ENCODE peak calls at places on chromosome 18, in five cellular contexts. T, E, L, J and G are unnamed samples.

GRCh38 chr18:76385681-76385975 is 109.4 kb downstream of the ZNF516 start:
- DNase-seq in J (no peak), L (no peak), E (peak; percentile 63), T (no peak), G (no peak)

GRCh38 chr18:70469916-70470315 is 181.1 kb downstream of the SOCS6 start:
- DNase-seq in T (no peak), J (no peak), E (no peak), L (no peak), G (no peak)

GRCh38 chr18:52422985-52423601 is 83.1 kb downstream of the DCC start:
- DNase-seq in J (no peak), L (no peak), T (no peak), E (no peak), G (peak; percentile 0)

GRCh38 chr18:28113271-28114023 is 63.5 kb downstream of the CDH2 start:
- DNase-seq in E (no peak), T (no peak), J (no peak), L (no peak), G (no peak)

GRCh38 chr18:73461780-73462059 is 593.9 kb upstream of the NETO1 start:
- DNase-seq in J (no peak), T (no peak), E (no peak), L (no peak), G (no peak)

GRCh38 chr18:31965331-31965970 is 22.5 kb upstream of the TRAPPC8 start:
- DNase-seq in E (no peak), L (no peak), T (no peak), J (no peak), G (no peak)

GRCh38 chr18:6607348-6607747 is 122.2 kb upstream of the ARHGAP28 start:
- DNase-seq in E (no peak), J (no peak), T (peak; percentile 50), L (no peak), G (no peak)

GRCh38 chr18:61606068-61606660 is 272.9 kb downstream of the CDH20 start:
- DNase-seq in L (no peak), T (peak; percentile 13), J (no peak), E (no peak), G (no peak)

GRCh38 chr18:35714539-35714938 is 133.0 kb downstream of the GALNT1 start:
- DNase-seq in J (no peak), T (no peak), L (no peak), E (no peak), G (no peak)

GRCh38 chr18:79485788-79486355 is 90.1 kb downstream of the NFATC1 start:
- DNase-seq in T (no peak), E (no peak), J (peak; percentile 83), L (no peak), G (no peak)

GRCh38 chr18:40874233-40874632 is 1080.8 kb upstream of the PIK3C3 start:
- DNase-seq in T (no peak), L (no peak), E (no peak), J (no peak), G (no peak)

GRCh38 chr18:80074183-80074582 is 34.9 kb upstream of the ADNP2 start:
- DNase-seq in J (no peak), L (no peak), T (no peak), E (no peak), G (no peak)

GRCh38 chr18:5490753-5491240 is 53.0 kb downstream of the EPB41L3 start:
- DNase-seq in L (no peak), T (no peak), J (no peak), E (no peak), G (no peak)

GRCh38 chr18:75088021-75088506 is 120.9 kb downstream of the PTGR3 start:
- DNase-seq in E (no peak), T (no peak), L (no peak), J (no peak), G (no peak)

GRCh38 chr18:68041327-68041726 is 524.8 kb upstream of the DSEL start:
- DNase-seq in T (no peak), J (no peak), L (no peak), E (no peak), G (no peak)

GRCh38 chr18:40708726-40709125 is 1246.3 kb upstream of the PIK3C3 start:
- DNase-seq in T (no peak), E (no peak), L (no peak), J (no peak), G (no peak)

GRCh38 chr18:79853303-79853992 is 55.7 kb downstream of the KCNG2 start:
- DNase-seq in L (no peak), T (no peak), E (no peak), J (peak; percentile 58), G (no peak)

GRCh38 chr18:46291149-46291548 is 187.0 kb downstream of the HAUS1 start:
- DNase-seq in E (no peak), T (no peak), L (no peak), J (no peak), G (no peak)
- TF ChIP-seq CTCF in E (peak; percentile 10), T (no peak), L (no peak), J (no peak), G (no peak)

DNA sequence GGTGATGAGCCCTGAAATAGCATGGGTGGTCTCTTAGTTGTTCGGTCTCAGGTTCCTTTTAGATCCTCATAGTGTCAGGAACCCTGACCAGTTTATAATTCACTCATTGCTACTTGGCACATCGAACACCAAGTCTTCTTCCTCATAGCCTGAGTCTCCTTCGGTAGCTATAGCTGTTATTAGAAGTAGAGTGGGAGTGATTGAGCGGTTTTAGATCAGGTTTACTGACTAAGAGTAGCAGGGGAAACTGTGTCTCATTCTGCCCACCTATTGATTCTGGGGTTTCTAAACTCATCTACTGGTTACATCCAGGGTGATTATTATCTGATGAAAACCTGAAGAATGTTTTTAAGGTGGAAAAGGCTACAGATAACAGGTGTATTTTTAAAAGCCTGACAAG is 114.6 kb downstream of the SETBP1 start:
- DNase-seq in J (no peak), L (no peak), E (no peak), T (no peak), G (no peak)
- H3K4me1 ChIP-seq in J (no peaks in the 10 kb centered on the region), L (peaks cover 33% of the 10 kb centered on the region), E (peaks cover under 1% of the 10 kb centered on the region), T (peaks cover 72% of the 10 kb centered on the region), G (peaks cover 61% of the 10 kb centered on the region)

GRCh38 chr18:69402219-69402989 is 1.7 kb downstream of the DOK6 start:
- DNase-seq in E (no peak), L (no peak), J (no peak), T (no peak), G (no peak)

GRCh38 chr18:69400253-69400975 is at the start of gene DOK6:
- DNase-seq in T (peak; percentile 40), E (no peak), L (no peak), J (peak; percentile 78), G (no peak)

GRCh38 chr18:69399253-69399652 is 1.4 kb upstream of the DOK6 start:
- DNase-seq in L (no peak), T (no peak), J (no peak), E (no peak), G (no peak)

GRCh38 chr18:69400976-69401474 is 337 bp downstream of the DOK6 start:
- DNase-seq in J (no peak), E (no peak), T (peak; percentile 7), L (peak; percentile 7), G (no peak)

DNA sequence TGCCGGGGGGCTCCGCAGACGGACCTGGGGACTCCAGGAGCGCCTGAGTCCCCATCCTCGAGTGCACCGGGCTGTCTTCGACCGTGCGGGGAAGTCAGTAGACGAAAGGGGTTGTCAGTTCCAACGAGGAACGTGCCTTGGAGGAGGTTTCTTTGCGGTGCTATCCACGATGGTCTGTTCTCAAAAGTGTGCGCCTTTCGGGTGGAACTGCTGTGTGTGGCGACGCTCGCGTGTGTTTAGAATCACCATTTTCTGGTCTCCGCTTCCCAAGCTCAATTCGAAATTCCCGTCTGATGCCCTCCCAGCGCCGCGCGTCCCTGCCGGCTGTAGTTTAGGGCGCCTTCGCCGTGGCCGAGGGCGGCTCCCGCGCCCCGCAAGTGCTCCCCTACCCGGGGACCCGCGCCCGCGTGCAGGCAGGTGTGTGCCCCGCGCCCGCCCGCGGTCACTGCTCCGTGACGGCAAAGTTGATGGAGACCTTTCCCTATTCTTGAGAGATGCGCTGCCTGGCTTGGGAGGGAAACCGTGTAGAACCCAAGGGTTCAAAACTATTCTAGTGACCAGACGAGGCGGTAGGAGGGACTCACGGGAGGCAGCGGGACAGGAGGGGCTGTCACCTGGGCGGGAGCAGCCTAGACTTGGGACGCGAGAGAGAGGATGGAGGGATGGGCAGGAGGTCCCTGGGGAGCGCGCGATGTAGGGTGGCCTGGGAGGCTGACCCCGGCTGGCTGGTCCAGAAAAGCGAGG is 959 bp downstream of the DOK6 start:
- DNase-seq in L (no peak), E (no peak), T (no peak), J (no peak), G (no peak)
- H3K4me3 ChIP-seq in L (peak overlapping the region; percentile 11), E (no peak overlapping the region), T (no peak overlapping the region), J (peak overlapping the region; percentile 67), G (no peak overlapping the region)

DNA sequence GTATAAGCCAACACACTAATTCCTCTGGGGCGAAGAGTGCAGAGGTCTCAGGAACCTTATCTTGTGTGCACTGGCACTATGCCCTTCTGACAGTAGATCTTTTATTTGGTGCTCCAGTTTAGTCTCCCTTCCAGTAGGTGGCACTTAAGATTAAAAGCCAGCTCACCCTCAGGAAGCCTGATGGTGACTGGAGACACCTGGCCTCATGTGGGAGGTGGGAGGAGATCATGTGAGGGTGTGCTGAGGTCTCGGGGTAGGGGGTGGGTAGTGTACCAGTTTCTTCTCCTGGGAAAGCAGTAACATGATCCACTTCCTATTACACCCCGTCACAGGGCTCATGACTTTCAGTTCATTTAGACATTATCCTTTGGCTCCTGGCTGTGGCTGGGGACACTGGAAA is 654.9 kb downstream of the ADCYAP1 start:
- DNase-seq in L (no peak), T (no peak), J (no peak), E (no peak), G (peak; percentile 4)
- TF ChIP-seq CTCF in L (no peak), T (no peak), J (no peak), E (peak; percentile 19), G (no peak)

GRCh38 chr18:46113751-46114150 is 9.6 kb downstream of the HAUS1 start:
- DNase-seq in E (no peak), L (no peak), J (no peak), T (no peak), G (no peak)

GRCh38 chr18:46104128-46104911 is at the start of gene HAUS1:
- DNase-seq in J (peak; percentile 96), T (peak; percentile 93), L (peak; percentile 95), E (peak; percentile 93), G (peak; percentile 88)

GRCh38 chr18:46110406-46110805 is 6.2 kb downstream of the HAUS1 start:
- DNase-seq in T (no peak), J (no peak), E (no peak), L (no peak), G (no peak)

DNA sequence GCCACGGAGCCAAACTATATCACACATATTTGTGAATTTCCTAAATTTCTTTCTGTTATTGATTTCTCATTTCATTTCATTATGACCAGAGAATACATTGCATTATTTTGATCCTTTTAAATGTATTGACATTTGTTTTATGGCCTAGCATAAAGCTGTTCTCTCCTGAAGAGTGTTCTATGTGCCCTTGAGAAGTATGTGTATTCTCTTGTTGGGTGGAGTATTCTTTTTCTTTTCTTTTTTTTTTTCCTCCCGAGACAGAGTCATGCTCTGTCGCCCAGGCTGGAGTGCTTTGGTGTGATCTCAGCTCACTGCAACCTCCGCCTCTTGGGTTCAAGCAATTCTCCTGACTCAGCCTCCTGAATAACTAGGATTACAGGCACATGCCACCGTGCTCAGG is 5.2 kb downstream of the HAUS1 start:
- DNase-seq in E (no peak), T (no peak), L (no peak), J (no peak), G (no peak)
- H3K4me1 ChIP-seq in E (peaks cover 44% of the 10 kb centered on the region), T (peaks cover 5% of the 10 kb centered on the region), L (peaks cover 13% of the 10 kb centered on the region), J (no peaks in the 10 kb centered on the region), G (no peaks in the 10 kb centered on the region)